ENCODE peak calls at places on chromosomes 1 and 21, in eight cellular contexts. J is Right ventricle myocardium superior; X is left ventricle myocardium inferior; C is heart left ventricle; U is Peyer's patch; T is activated CD4-positive, CD25-positive, alpha-beta regulatory T cell; R is EH; F is NCI-H774. E is an unnamed sample.

GRCh38 chr21:43609501-43610340 is 49.6 kb downstream of the HSF2BP start:
- DNase-seq in R (peak), U (no peak), C (no peak), J (no peak), F (peak), T (no peak), X (no peak), E (peak)

GRCh38 chr1:111225717-111226400 is 1.7 kb upstream of the CHI3L2 start:
- DNase-seq in F (no peak), U (no peak), R (no peak), J (no peak), X (no peak), C (no peak), T (no peak), E (no peak)

GRCh38 chr1:47235280-47235679 is 3.3 kb upstream of the TAL1 start:
- DNase-seq in J (peak), F (no peak), U (no peak), C (no peak), R (no peak), X (peak), T (no peak), E (no peak)

GRCh38 chr1:223670458-223671159 is 5.1 kb upstream of the CAPN8 start:
- DNase-seq in U (peak), R (peak), J (no peak), T (no peak), F (peak), X (no peak), C (no peak), E (peak)

GRCh38 chr21:16752109-16752508 is 760.7 kb upstream of the CXADR start:
- DNase-seq in F (no peak), U (no peak), T (no peak), X (no peak), C (no peak), J (no peak), R (no peak), E (no peak)

GRCh38 chr1:153506831-153507413 is 28.9 kb downstream of the S100A6 start:
- DNase-seq in R (peak), U (peak), F (no peak), X (peak), T (no peak), C (peak), J (peak), E (peak)

GRCh38 chr1:18554597-18554996 is 73.9 kb downstream of the KLHDC7A start:
- DNase-seq in X (no peak), U (no peak), C (no peak), F (no peak), T (no peak), J (no peak), R (no peak), E (peak)

GRCh38 chr1:76961181-76961580 is 93.9 kb downstream of the ST6GALNAC5 start:
- DNase-seq in J (no peak), T (no peak), X (no peak), U (no peak), F (no peak), C (no peak), R (peak), E (no peak)

GRCh38 chr1:94045465-94046056 is 75.4 kb downstream of the ABCA4 start:
- DNase-seq in F (no peak), X (peak), R (peak), U (peak), C (peak), J (peak), T (no peak), E (peak)

GRCh38 chr1:110874303-110875215 is 1.6 kb downstream of the CD53 start:
- DNase-seq in X (no peak), C (no peak), U (no peak), J (no peak), F (no peak), T (no peak), R (no peak), E (no peak)

GRCh38 chr1:111746614-111746999 is 7.4 kb upstream of the INKA2 start:
- DNase-seq in X (no peak), J (no peak), R (peak), F (no peak), U (no peak), T (no peak), C (no peak), E (no peak)

GRCh38 chr21:46004168-46004861 is 22.7 kb downstream of the COL6A1 start:
- DNase-seq in F (no peak), T (no peak), U (peak), C (peak), X (peak), J (peak), R (no peak), E (peak)

GRCh38 chr1:29303201-29304024 is 67.1 kb downstream of the PTPRU start:
- DNase-seq in X (no peak), C (no peak), J (no peak), U (no peak), R (no peak), F (no peak), T (no peak), E (no peak)

GRCh38 chr21:34843562-34843961 is 174.8 kb downstream of the CLIC6 start:
- DNase-seq in C (no peak), T (no peak), J (no peak), F (no peak), U (no peak), X (no peak), R (no peak), E (peak)

E was measured in stomach.